ENCODE peak calls at places on chromosomes 4 and X, in seven cellular contexts. E, U, N, S, P, A and F are unnamed samples.

GRCh38 chrX:2955838-2956237 is 26.7 kb upstream of the ARSD start:
- DNase-seq in U (no peak), A (no peak), P (no peak), E (no peak), S (no peak), N (no peak), F (no peak)

GRCh38 chr4:7425591-7426468 is 8.9 kb downstream of the PSAPL1 start:
- DNase-seq in P (no peak), N (no peak), A (no peak), E (no peak), S (no peak), U (no peak), F (no peak)

GRCh38 chr4:151638295-151638858 is 122.4 kb downstream of the GATB start:
- DNase-seq in A (no peak), S (no peak), P (no peak), E (no peak), U (no peak), N (no peak), F (no peak)

GRCh38 chr4:174408841-174409552 is 113.3 kb downstream of the HPGD start:
- DNase-seq in N (no peak), S (no peak), P (no peak), U (no peak), E (no peak), A (no peak), F (no peak)

GRCh38 chr4:104643805-104644204 is 149.1 kb upstream of the CXXC4 start:
- DNase-seq in N (no peak), S (no peak), U (no peak), P (no peak), A (no peak), E (no peak), F (no peak)

GRCh38 chrX:13128104-13128503 is 83.7 kb upstream of the FAM9C start:
- DNase-seq in U (peak; percentile 66), P (no peak), N (no peak), A (no peak), E (peak; percentile 53), S (no peak), F (peak; percentile 28)

GRCh38 chr4:36082817-36083216 is 161.5 kb downstream of the ARAP2 start:
- DNase-seq in S (no peak), A (no peak), P (no peak), U (no peak), E (no peak), N (no peak), F (no peak)

GRCh38 chr4:176778063-176778462 is 14.7 kb downstream of the VEGFC start:
- DNase-seq in E (peak; percentile 83), S (no peak), P (no peak), U (peak; percentile 60), N (no peak), A (peak; percentile 77), F (peak; percentile 65)

GRCh38 chrX:34918856-34919255 is 23.7 kb upstream of the FAM47B start:
- DNase-seq in E (peak; percentile 71), N (no peak), P (no peak), A (peak; percentile 69), S (peak; percentile 4), U (peak; percentile 81), F (peak; percentile 67)

GRCh38 chrX:9542106-9542764 is 77.4 kb downstream of the TBL1X start:
- DNase-seq in U (peak; percentile 34), E (no peak), P (no peak), A (no peak), S (no peak), N (no peak), F (no peak)

GRCh38 chr4:84914686-84915395 is 51.6 kb downstream of the WDFY3 start:
- DNase-seq in S (no peak), U (peak; percentile 23), P (no peak), N (no peak), E (peak; percentile 86), A (no peak), F (no peak)

GRCh38 chr4:47486306-47486705 is 1.2 kb downstream of the ATP10D start:
- DNase-seq in S (no peak), P (no peak), A (no peak), E (peak; percentile 36), U (peak; percentile 46), N (no peak), F (peak; percentile 51)

GRCh38 chr4:38715076-38715475 is 51.1 kb downstream of the KLF3 start:
- DNase-seq in S (no peak), N (no peak), U (no peak), A (no peak), E (no peak), P (no peak), F (no peak)

GRCh38 chrX:24014388-24015018 is 12.5 kb downstream of the KLHL15 start:
- DNase-seq in P (peak; percentile 45), A (no peak), U (no peak), N (no peak), S (no peak), E (no peak), F (no peak)

GRCh38 chrX:155745792-155746191 is 133.0 kb upstream of the TMLHE start:
- DNase-seq in A (no peak), U (peak; percentile 47), P (no peak), S (peak; percentile 37), N (no peak), E (peak; percentile 41), F (peak; percentile 41)

GRCh38 chr4:140071806-140072205 is 82.2 kb downstream of the MAML3 start:
- DNase-seq in P (peak; percentile 35), N (no peak), A (peak; percentile 99), E (peak; percentile 94), S (peak; percentile 60), U (peak; percentile 80), F (no peak)

GRCh38 chrX:142977128-142977914 is 48.4 kb upstream of the SPANXN4 start:
- DNase-seq in N (no peak), E (no peak), S (no peak), A (no peak), P (peak; percentile 78), U (no peak), F (no peak)

GRCh38 chr4:65559270-65559669 is 111.0 kb downstream of the EPHA5 start:
- DNase-seq in S (no peak), A (no peak), E (no peak), P (no peak), N (no peak), U (no peak), F (no peak)

GRCh38 chrX:134469481-134469880 is 9.5 kb downstream of the HPRT1 start:
- DNase-seq in S (no peak), A (peak; percentile 14), P (no peak), N (no peak), E (peak; percentile 44), U (peak; percentile 48), F (peak; percentile 38)

DNA sequence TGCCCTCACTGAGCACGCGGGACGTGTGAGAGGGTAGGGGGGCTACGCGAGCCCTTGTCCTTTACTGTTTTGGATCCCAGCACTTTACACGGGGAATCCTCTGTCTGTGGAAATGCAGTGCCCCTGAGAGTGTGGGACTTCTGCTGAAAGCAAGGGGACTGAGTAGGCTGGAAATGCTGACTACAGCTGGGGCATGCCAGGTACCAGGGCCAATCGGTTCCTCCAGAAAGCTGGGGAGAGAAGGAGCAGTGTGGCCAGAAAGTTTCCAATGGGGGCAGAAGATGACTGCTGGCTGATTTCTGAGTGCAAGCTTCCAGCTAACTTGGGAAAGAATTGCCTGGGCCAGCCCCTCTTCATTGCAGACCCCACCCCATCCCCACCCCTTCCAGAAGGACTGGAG is 1.5 kb downstream of the NHSL2 start:
- DNase-seq in U (no peak), S (no peak), E (no peak), P (no peak), A (no peak), N (no peak), F (no peak)
- H3K4me3 ChIP-seq in U (no peak overlapping the region), S (no peak overlapping the region), E (peak overlapping the region; percentile 44), P (no peak overlapping the region), A (peak overlapping the region; percentile 53), N (peak overlapping the region; percentile 55), F (no peak overlapping the region)

DNA sequence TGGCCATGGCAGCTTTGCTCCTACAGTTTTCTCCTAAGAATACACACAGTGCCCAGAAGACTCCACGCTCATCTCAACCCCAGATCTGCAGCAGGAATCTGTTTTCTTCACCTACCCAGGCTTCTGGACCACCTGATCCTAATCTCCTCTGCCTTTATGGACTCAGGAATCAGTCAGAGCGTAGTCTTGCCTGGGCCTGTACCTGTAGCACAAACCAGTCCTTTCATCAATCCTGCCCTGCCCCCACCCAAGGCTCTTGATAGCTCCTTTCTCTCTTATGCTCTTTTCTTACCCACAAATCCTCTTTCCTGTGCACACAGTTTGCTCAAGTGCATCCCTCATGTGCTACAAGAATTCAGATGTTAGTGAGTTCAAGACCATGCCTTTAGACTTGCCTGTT is 89.7 kb downstream of the ZNF718 start:
- DNase-seq in P (no peak), A (no peak), E (no peak), N (no peak), S (no peak), U (no peak), F (no peak)
- H3K4me3 ChIP-seq in P (no peak overlapping the region), A (no peak overlapping the region), E (no peak overlapping the region), N (no peak overlapping the region), S (no peak overlapping the region), U (peak overlapping the region; percentile 71), F (no peak overlapping the region)

GRCh38 chr4:154743683-154744340 is at the start of gene LRAT:
- DNase-seq in S (peak; percentile 82), E (no peak), P (no peak), U (no peak), A (no peak), N (peak; percentile 41), F (no peak)
- H3K4me3 ChIP-seq in S (peak within 1 kb of the TSS; percentile 50), E (peak within 1 kb of the TSS; percentile 42), P (no peak within 1 kb of the TSS), U (peak within 1 kb of the TSS; percentile 42), A (peak within 1 kb of the TSS; percentile 49), N (peak within 1 kb of the TSS; percentile 62), F (peak within 1 kb of the TSS; percentile 13)

GRCh38 chr4:153151535-153152452 is 52.4 kb upstream of the TRIM2 start:
- DNase-seq in A (peak; percentile 55), S (peak; percentile 86), P (no peak), E (peak; percentile 42), N (no peak), U (peak; percentile 43), F (peak; percentile 13)
- H3K4me3 ChIP-seq in A (no peak overlapping the region), S (no peak overlapping the region), P (no peak overlapping the region), E (no peak overlapping the region), N (peak overlapping the region; percentile 76), U (no peak overlapping the region), F (no peak overlapping the region)